ENCODE peak calls at places on chromosome 15, in five cellular contexts. E is A549, Y is left lung, I is hepatocyte, U is psoas muscle. F is an unnamed sample.

GRCh38 chr15:33425149-33425548 is 114.4 kb downstream of the RYR3 start:
- DNase-seq in Y (no peak), E (no peak), I (peak), U (no peak), F (no peak)

GRCh38 chr15:52308446-52309153 is 13.0 kb upstream of the MYO5C start:
- DNase-seq in Y (no peak), E (no peak), I (no peak), U (no peak), F (no peak)

GRCh38 chr15:56076651-56077050 is 83.2 kb upstream of the NEDD4 start:
- DNase-seq in I (no peak), E (no peak), U (no peak), Y (no peak), F (no peak)

GRCh38 chr15:20271647-20272046 is 270.0 kb downstream of the GOLGA6L6 start:
- DNase-seq in U (no peak), I (no peak), Y (no peak), E (no peak), F (no peak)

GRCh38 chr15:99909914-99910313 is 176.7 kb upstream of the LYSMD4 start:
- DNase-seq in I (peak), E (peak), Y (no peak), U (no peak), F (peak)

GRCh38 chr15:72315706-72316370 is 4.1 kb downstream of the CELF6 start:
- DNase-seq in U (no peak), E (no peak), Y (no peak), I (peak), F (no peak)

GRCh38 chr15:58551764-58552504 is 120.1 kb downstream of the LIPC start:
- DNase-seq in Y (no peak), E (no peak), U (no peak), I (peak), F (no peak)

GRCh38 chr15:89090791-89091666 is 2.8 kb downstream of the ABHD2 start:
- DNase-seq in I (no peak), Y (peak), E (peak), U (peak), F (peak)

GRCh38 chr15:45268135-45268534 is 16.1 kb downstream of the SLC28A2 start:
- DNase-seq in I (no peak), E (peak), Y (no peak), U (no peak), F (no peak)

GRCh38 chr15:58331903-58332675 is 99.7 kb upstream of the LIPC start:
- DNase-seq in E (peak), Y (peak), I (peak), U (peak), F (peak)

GRCh38 chr15:31393441-31394091 is 66.9 kb downstream of the KLF13 start:
- DNase-seq in Y (peak), U (no peak), I (no peak), E (no peak), F (no peak)

GRCh38 chr15:39579487-39580116 is 1.3 kb upstream of the THBS1 start:
- DNase-seq in I (peak), U (peak), E (peak), Y (peak), F (no peak)

GRCh38 chr15:29749365-29750086 is 72.7 kb downstream of the TJP1 start:
- DNase-seq in Y (no peak), I (no peak), U (no peak), E (no peak), F (no peak)

GRCh38 chr15:73955851-73956250 is 29.6 kb downstream of the LOXL1 start:
- DNase-seq in E (no peak), Y (no peak), I (no peak), U (no peak), F (no peak)

GRCh38 chr15:72231847-72232461 is 964 bp upstream of the PKM start:
- DNase-seq in I (peak), U (peak), Y (no peak), E (peak), F (peak)

GRCh38 chr15:71649894-71650293 is 160.5 kb upstream of the NR2E3 start:
- DNase-seq in U (no peak), Y (no peak), E (peak), I (no peak), F (peak)

GRCh38 chr15:88484781-88485246 is 17.3 kb downstream of the MRPS11 start:
- DNase-seq in I (peak), U (no peak), E (no peak), Y (no peak), F (no peak)

GRCh38 chr15:93656041-93656440 is 567.0 kb upstream of the RGMA start:
- DNase-seq in Y (no peak), U (no peak), E (no peak), I (no peak), F (no peak)

GRCh38 chr15:68435966-68436365 is 4.0 kb upstream of the ITGA11 start:
- DNase-seq in E (no peak), Y (no peak), I (no peak), U (no peak), F (no peak)

GRCh38 chr15:62491642-62492041 is 326.6 kb upstream of the C2CD4B start:
- DNase-seq in E (no peak), U (no peak), Y (no peak), I (no peak), F (no peak)

GRCh38 chr15:60535743-60536142 is 56.8 kb upstream of the ICE2 start:
- DNase-seq in E (no peak), U (no peak), I (no peak), Y (no peak), F (no peak)

GRCh38 chr15:60534546-60534945 is 55.6 kb upstream of the ICE2 start:
- DNase-seq in Y (no peak), U (no peak), I (no peak), E (no peak), F (no peak)

GRCh38 chr15:60536314-60536713 is 57.4 kb upstream of the ICE2 start:
- DNase-seq in I (no peak), U (no peak), E (no peak), Y (no peak), F (no peak)

GRCh38 chr15:60534051-60534450 is 55.1 kb upstream of the ICE2 start:
- DNase-seq in E (no peak), U (peak), I (no peak), Y (no peak), F (no peak)

GRCh38 chr15:60535265-60535664 is 56.3 kb upstream of the ICE2 start:
- DNase-seq in Y (no peak), I (no peak), E (no peak), U (no peak), F (no peak)
- TF ChIP-seq CTCF in Y (no peak), I (no peak), E (no peak), U (no peak), F (no peak)

GRCh38 chr15:98745650-98746374 is 97.5 kb downstream of the IGF1R start:
- DNase-seq in E (no peak), I (no peak), Y (no peak), U (no peak), F (no peak)
- H3K4me3 ChIP-seq in E (no peak), I (no peak), Y (no peak), U (no peak), F (no peak)

GRCh38 chr15:84023636-84024035 is 211.9 kb upstream of the GOLGA6L4 start:
- DNase-seq in E (peak), Y (no peak), I (peak), U (no peak), F (peak)
- TF ChIP-seq CTCF in E (peak), Y (no peak), I (peak), U (peak), F (peak)

DNA sequence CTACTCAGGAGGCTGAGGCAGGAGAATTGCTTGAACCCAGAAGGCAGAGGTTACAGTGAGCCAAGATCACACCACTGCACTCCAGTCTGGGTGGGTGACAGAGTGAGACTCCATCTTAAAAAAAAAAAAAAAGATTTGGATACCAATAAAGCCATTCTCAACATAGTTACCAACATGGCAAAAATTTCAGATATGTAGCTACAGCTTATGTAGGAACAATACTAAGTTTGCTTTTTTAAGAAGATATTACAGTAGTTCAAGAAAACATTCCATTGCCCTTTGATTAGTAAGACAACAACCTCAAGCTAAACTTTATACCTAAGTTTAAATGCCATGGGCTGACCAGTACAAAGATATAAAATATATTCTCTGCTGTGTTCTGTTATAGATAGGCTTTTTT is 34.4 kb downstream of the ZNF106 start:
- DNase-seq in Y (no peak), I (no peak), E (no peak), U (no peak), F (no peak)
- H3K4me3 ChIP-seq in Y (peak), I (peak), E (no peak), U (peak), F (no peak)

DNA sequence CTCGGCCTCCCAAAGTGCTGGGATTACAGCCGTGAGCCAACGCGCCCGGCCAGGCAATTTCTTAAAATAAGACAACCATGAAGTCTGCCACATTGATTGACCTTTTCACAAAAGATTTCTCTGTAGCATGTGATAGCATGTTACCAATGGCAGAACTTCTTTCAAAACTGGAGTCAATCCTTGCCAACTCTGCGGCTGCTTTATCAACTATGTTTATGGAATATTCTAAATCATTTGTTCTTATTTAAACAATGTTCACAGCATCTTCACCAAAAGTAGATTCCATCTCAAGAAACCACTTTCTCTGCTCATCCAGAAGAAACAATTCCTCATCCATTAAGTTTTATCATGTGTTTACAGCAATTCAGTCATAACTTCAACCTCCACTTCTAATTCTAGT is 9.4 kb downstream of the UBR1 start:
- DNase-seq in U (no peak), I (no peak), E (no peak), Y (no peak), F (no peak)
- TF ChIP-seq CTCF in U (no peak), I (no peak), E (no peak), Y (no peak), F (no peak)

DNA sequence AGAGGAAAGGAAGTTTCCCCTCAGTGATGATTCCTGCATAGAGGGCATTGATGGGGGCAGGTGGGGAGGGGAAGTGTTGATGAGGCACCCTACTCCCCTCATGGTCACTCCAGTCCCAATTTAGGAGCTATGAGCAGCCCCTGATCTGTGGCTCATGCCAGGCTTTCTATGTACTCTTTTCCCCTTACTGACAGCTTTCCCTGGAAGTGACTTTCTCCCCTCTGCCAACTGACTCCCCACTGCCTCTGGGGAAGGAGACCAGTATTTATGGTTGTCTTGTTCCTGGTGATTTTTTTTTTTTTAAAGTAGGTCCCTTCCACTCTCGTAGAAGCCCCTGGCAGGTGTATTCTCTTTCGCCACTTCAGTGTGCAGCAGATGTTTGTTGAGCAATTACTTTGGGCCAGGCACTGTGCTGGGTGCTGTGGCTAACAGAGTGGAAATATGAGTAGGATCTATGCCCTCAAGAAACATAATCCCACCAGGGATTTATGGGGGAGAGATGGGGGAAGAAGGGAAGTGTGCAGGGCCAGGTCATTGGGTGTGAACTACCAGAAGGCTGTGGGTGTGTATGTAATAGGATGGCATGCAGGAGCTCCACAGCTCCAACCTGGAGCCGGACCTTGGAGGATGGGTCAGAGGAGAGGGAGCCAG is 3.4 kb downstream of the SMAD6 start:
- DNase-seq in U (no peak), I (no peak), E (no peak), Y (no peak), F (no peak)
- H3K4me3 ChIP-seq in U (peak), I (peak), E (peak), Y (peak), F (no peak)

F was measured in LNCaP clone FGC.